ENCODE peak calls at places on chromosomes 12 and 14, in five cellular contexts. M is upper lobe of right lung, Q is astrocyte of the spinal cord, U is testis, Z is mammary epithelial cell. X is an unnamed sample.

GRCh38 chr12:1592444-1593231 is 1.7 kb downstream of the FBXL14 start:
- DNase-seq in U (peak; percentile 61), M (no peak), Z (peak; percentile 74), Q (peak; percentile 61), X (peak; percentile 37)

GRCh38 chr12:1591029-1591428 is 3.4 kb downstream of the FBXL14 start:
- DNase-seq in Z (peak; percentile 52), M (no peak), U (no peak), Q (peak; percentile 45), X (peak; percentile 77)

GRCh38 chr14:56474419-56475022 is 105.1 kb upstream of the TMEM260 start:
- DNase-seq in Z (peak; percentile 13), M (no peak), Q (peak; percentile 29), U (no peak), X (peak; percentile 44)

GRCh38 chr14:99029916-99030305 is 242.1 kb downstream of the BCL11B start:
- DNase-seq in M (no peak), Q (no peak), U (no peak), Z (no peak), X (no peak)

GRCh38 chr12:1429980-1430379 is 164.4 kb downstream of the FBXL14 start:
- DNase-seq in Q (peak; percentile 61), Z (peak; percentile 52), M (no peak), U (no peak), X (no peak)

GRCh38 chr12:8780389-8780788 is 42.0 kb upstream of the A2ML1 start:
- DNase-seq in U (no peak), Q (peak; percentile 55), M (no peak), Z (peak; percentile 40), X (peak; percentile 47)

GRCh38 chr12:54723653-54724256 is 75.6 kb upstream of the DCD start:
- DNase-seq in Z (no peak), M (no peak), U (no peak), Q (no peak), X (peak; percentile 22)

GRCh38 chr14:95979339-95980042 is 59.7 kb upstream of the C14orf132 start:
- DNase-seq in Q (no peak), M (no peak), Z (no peak), U (no peak), X (no peak)

GRCh38 chr12:131124487-131125280 is 171.0 kb downstream of the ADGRD1 start:
- DNase-seq in U (no peak), M (no peak), Z (no peak), Q (no peak), X (no peak)

DNA sequence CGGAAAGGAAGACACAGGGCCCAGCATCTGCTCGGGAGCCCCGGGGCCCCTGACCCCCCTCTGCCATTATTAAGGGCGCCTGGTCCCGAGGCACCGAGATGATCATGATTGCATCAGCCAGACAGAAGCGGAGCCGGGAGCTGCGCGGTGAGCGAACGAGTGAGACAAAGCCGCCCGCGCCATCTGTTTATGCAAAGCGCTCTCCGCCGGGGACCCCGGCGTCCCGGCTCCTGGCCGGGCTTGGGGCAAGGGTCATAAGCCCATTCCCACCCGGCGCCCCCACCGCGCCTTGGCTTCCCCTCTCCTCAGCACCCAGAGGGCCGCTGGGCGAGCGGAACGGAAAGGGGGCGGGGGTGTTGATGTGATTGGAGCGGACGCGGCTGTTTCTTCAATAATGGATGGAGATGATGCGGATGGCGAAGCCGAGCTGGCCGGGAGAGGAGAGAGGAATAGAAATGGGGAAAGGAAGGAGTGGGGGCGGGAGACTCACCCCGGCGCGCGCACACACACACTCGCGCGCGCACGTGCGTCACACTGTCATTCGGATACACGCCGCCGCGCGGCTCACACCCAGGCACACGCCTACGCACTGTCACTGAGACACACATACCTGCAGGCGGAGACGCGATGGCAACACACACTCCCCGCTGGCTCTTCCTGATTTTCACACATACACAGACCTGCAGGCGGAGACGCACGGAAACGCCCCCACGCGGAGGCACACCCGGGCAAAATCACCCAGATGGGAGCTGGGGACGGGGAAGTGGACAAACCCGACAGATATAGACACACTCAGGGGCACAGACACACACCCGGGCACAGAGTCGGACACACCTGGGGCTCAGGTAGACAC is 10.7 kb downstream of the STAC3 start:
- DNase-seq in M (peak; percentile 76), U (no peak), Z (peak; percentile 53), Q (peak; percentile 48), X (peak; percentile 49)
- TF ChIP-seq CTCF in M (no peak), U (no peak), Z (no peak), Q (no peak), X (no peak)

GRCh38 chr14:88248606-88249005 is 74.5 kb downstream of the KCNK10 start:
- DNase-seq in Z (no peak), Q (peak; percentile 1), U (no peak), M (no peak), X (peak; percentile 77)
- TF ChIP-seq CTCF in Z (no peak), Q (no peak), U (no peak), M (no peak), X (no peak)

GRCh38 chr14:103392106-103392505 is 6.9 kb downstream of the MARK3 start:
- DNase-seq in U (no peak), Z (no peak), M (no peak), Q (no peak), X (no peak)

GRCh38 chr14:103392572-103392971 is 7.4 kb downstream of the MARK3 start:
- DNase-seq in Z (no peak), U (no peak), M (no peak), Q (no peak), X (no peak)

GRCh38 chr14:103388664-103389063 is 3.4 kb downstream of the MARK3 start:
- DNase-seq in M (no peak), Z (no peak), U (no peak), Q (no peak), X (no peak)

GRCh38 chr14:103391048-103391447 is 5.8 kb downstream of the MARK3 start:
- DNase-seq in U (no peak), M (no peak), Z (peak; percentile 51), Q (peak; percentile 84), X (peak; percentile 57)

DNA sequence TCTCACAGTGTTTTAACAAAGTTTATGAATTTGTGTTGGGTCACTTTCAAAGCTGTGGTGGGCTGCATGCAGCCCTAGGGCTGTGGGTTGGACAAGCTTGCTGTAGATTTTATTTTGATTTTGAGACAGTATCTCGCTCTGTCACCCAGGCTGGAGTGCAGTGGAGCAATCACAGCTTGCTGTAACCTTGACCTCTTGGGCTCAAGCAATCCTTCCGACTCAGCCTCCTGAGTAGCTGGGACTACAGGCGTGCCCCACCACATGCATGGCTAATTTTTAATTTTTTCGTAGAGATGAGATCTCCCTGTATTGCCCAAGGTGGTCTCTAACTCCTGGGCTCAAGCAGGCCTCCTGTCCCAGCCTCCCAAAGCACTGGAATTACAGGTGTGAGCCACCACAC is 5.4 kb downstream of the MARK3 start:
- DNase-seq in U (no peak), Q (no peak), Z (no peak), M (no peak), X (no peak)
- TF ChIP-seq CTCF in U (no peak), Q (no peak), Z (no peak), M (no peak), X (no peak)

DNA sequence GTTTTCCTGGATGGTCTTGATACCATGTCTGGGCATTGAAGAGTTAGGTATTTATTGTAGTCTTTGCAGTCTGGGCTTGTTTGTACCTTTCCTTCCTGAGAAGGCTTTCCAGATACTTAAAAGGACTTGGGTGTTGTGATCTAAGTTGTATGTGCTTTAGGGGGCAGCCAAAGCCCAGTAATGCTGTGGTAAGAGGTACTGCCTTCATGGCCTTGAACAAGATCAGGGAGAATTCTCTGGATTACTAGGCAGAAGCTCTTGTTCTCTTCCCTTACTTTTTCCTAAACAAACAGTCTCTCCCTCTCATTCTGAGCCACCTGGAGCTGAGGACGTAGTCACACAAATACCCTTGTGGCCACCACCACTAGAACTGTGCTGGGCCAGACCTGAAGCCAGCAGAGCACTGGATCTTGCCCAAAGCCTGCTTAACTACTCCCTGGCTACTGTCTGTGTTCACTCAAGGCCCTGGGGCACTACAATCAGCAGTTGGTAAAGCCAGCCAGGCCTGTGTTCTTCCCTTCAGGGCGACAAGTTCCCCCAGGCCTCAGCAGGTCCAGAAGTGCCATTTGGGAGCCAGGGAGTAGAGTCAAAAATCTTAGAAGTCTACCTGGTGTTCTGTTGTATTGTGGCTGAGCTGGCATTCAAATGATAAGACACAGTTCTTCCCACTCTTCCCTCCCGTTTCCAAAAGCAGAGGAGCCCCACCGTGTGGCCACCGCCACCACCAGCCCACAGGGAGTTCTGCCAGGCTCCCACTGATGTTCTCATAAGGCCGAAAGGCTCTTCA is 11.4 kb downstream of the PRORP start:
- DNase-seq in M (no peak), Q (no peak), Z (no peak), U (no peak), X (no peak)
- TF ChIP-seq CTCF in M (no peak), Q (no peak), Z (no peak), U (no peak), X (no peak)

X was measured in bronchial epithelial cell.